ENCODE peak calls at places on chromosomes 11 and 22, in ten cellular contexts. T, R, M, E, F, K, S, L, N and C are unnamed samples. For H3K4me1, the result is how much of the 10 kb centered on the place peaks cover.

GRCh38 chr11:76680517-76681425 is 10.2 kb upstream of the LRRC32 start:
- DNase-seq in R (peak), F (no peak), K (no peak), M (peak), N (peak), L (peak), T (peak), E (peak), S (peak), C (peak)

GRCh38 chr22:44274918-44275665 is 37.7 kb downstream of the SHISAL1 start:
- DNase-seq in T (no peak), K (no peak), S (no peak), L (no peak), E (no peak), F (peak), M (no peak), R (no peak), N (no peak), C (no peak)

GRCh38 chr22:17272511-17272991 is 53.3 kb upstream of the ADA2 start:
- DNase-seq in M (no peak), E (no peak), S (no peak), F (no peak), K (no peak), N (no peak), L (no peak), R (no peak), T (no peak), C (no peak)

GRCh38 chr11:66884443-66884842 is 27.6 kb downstream of the LRFN4 start:
- DNase-seq in F (no peak), E (no peak), R (no peak), K (no peak), S (no peak), L (no peak), N (no peak), M (no peak), T (no peak), C (no peak)

GRCh38 chr11:25734592-25735211 is 597.2 kb upstream of the ANO3 start:
- DNase-seq in M (peak), T (peak), L (peak), E (no peak), F (no peak), N (no peak), K (no peak), S (no peak), R (peak), C (no peak)

GRCh38 chr22:30333707-30334087 is 7.0 kb upstream of the TBC1D10A start:
- DNase-seq in E (no peak), S (no peak), N (no peak), M (no peak), T (no peak), R (no peak), K (no peak), F (no peak), L (no peak), C (no peak)

GRCh38 chr11:57290288-57290687 is 34.5 kb downstream of the TNKS1BP1 start:
- DNase-seq in K (no peak), M (no peak), R (peak), N (no peak), L (peak), F (no peak), S (no peak), E (no peak), T (peak), C (no peak)

GRCh38 chr22:27795053-27795452 is 6.5 kb downstream of the MN1 start:
- DNase-seq in L (no peak), K (no peak), E (no peak), R (no peak), T (no peak), M (no peak), F (no peak), N (no peak), S (no peak), C (no peak)

GRCh38 chr11:125457814-125458343 is 38.2 kb downstream of the FEZ1 start:
- DNase-seq in E (no peak), N (no peak), M (no peak), S (peak), R (no peak), K (peak), L (peak), F (no peak), T (peak), C (no peak)

GRCh38 chr11:111911563-111912401 is at the start of gene CRYAB:
- DNase-seq in L (peak), F (peak), K (peak), T (peak), N (no peak), M (no peak), S (peak), R (peak), E (peak), C (no peak)

GRCh38 chr22:26927841-26928240 is 270.5 kb downstream of the MIAT start:
- DNase-seq in S (no peak), T (no peak), M (no peak), L (no peak), K (no peak), E (no peak), R (no peak), N (no peak), F (no peak), C (no peak)

GRCh38 chr11:82898242-82898641 is 2.0 kb downstream of the PRCP start:
- DNase-seq in T (no peak), F (no peak), N (no peak), R (no peak), E (no peak), L (no peak), S (no peak), K (no peak), M (no peak), C (no peak)

DNA sequence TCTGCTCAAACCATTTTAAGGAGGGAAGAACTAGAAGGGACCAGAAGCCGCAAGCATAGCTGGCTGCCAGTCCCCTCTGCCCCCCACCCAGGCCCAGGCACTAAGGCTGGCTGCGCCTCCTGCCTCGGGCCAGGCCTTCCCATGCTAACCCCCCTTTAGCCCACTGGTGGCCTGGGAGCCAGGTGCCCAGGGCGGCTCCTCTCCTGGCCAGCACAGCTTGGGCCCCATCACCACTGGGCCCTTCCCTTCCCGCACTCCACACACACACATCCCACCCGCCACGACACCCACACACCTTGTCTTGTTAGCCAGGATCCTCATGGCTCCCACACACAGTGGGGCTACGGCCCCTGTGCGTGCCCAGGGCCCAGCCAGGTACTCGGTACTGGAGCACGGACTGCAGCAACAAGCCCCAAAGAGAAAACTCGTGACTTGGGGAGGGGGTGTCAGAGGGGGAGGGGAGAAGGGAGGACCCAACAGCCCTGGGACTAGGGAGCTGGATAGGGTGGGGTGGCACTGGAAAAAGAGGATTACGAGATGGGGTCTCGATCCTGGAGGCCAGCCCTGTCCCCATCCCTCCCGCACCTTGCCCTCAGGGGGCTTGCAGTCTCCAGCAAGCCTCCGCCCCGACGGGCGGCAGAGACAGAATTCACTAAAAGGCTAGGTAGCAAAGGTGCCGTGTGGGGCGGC is 16.0 kb downstream of the BCL9L start:
- DNase-seq in L (no peak), R (no peak), M (no peak), E (no peak), K (no peak), T (no peak), N (no peak), F (no peak), S (no peak), C (peak)
- H3K4me3 ChIP-seq in L (peak), R (peak), M (no peak), E (peak), K (peak), T (peak), N (peak), F (peak), S (peak), C (no peak)

DNA sequence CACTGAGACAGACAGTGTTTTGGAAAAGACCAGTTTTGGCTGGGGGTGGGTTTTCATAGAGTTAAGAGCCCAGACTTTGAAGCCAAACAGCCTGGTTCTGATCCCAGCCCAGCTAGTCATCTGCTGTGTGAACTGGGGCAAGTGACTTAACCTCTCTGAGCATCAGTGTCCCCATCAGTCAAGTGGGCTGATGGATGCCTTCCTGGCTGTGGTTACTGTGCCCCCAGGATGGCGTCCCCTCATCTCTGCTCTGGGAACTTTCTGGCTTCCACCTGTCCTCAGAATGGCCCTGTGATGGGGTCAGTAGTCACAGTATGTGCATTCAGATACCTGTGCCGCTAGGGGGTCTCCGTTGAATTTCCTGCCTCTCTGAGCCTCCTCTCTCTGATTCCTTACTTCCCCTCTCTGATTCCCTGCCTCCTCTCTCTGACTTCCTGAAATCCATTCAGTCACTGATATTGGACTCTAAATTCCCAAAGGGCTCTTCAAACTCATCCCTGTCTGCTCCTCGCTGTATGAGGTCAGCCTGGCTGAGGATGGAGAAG is 2.4 kb downstream of the RASD2 start:
- DNase-seq in M (no peak), L (no peak), T (no peak), F (no peak), S (no peak), E (no peak), N (no peak), R (no peak), K (no peak), C (no peak)
- H3K27ac ChIP-seq in M (no peak), L (no peak), T (no peak), F (no peak), S (no peak), E (no peak), N (no peak), R (no peak), K (peak), C (no peak)

DNA sequence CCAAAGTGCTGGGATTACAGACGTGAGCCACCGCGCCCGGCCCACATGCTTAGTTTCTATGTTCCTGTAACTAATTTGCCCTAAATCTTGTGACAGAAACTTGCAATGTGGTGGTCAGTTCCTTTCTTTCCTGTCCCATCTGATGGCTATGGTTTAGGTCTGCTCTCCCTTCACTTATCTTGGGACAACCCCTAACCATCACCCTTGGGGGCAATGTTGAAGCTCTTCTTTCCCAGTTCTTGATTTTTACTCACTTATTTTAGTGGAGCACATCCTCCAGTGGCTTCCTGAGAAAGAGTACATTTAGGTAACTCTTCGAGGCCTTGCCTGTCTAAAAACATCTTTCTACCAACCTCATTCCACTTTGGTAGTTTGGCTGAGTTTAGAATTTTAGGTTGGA is 7.3 kb downstream of the SREBF2 start:
- DNase-seq in S (no peak), F (no peak), K (no peak), E (no peak), T (no peak), N (no peak), M (no peak), R (no peak), L (no peak), C (no peak)
- H3K4me1 ChIP-seq in S (under half), F (under half), K (under half), E (under half), T (under half), N (under half), M (under half), R (under half), L (under half), C (half or more)

DNA sequence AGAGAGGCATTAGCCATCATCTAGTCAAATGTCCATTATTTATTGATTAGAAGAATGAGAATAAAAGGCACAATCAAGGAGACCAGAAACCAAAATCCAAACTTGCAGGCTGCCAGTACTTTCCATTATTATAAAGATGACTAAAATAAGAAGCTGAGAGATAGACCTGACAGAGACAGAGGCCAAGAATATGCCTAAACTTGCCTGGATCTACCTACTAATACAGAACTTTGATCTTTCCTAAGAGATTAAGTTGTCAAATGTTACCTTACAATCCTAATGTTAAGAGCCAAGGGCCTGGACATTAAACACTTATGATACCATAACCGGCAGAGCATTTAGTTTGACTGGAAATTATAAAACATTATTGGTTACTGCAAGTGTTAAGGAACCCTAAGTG is 6.2 kb downstream of the LGR4 start:
- DNase-seq in F (no peak), L (no peak), M (no peak), K (no peak), T (no peak), E (no peak), R (no peak), S (no peak), N (no peak), C (no peak)
- H3K4me3 ChIP-seq in F (no peak), L (no peak), M (no peak), K (no peak), T (no peak), E (no peak), R (no peak), S (no peak), N (no peak), C (no peak)

GRCh38 chr22:32801436-32802290 is at the start of gene TIMP3:
- DNase-seq in K (peak), R (no peak), F (peak), S (peak), L (peak), N (no peak), T (peak), E (peak), M (no peak), C (no peak)
- H3K27ac ChIP-seq in K (peak), R (no peak), F (peak), S (peak), L (peak), N (no peak), T (peak), E (peak), M (no peak), C (no peak)

GRCh38 chr11:68467446-68467845 is 6.9 kb downstream of the PPP6R3 start:
- DNase-seq in M (no peak), N (no peak), R (no peak), L (no peak), K (no peak), F (no peak), T (no peak), E (no peak), S (no peak), C (no peak)

GRCh38 chr11:68470304-68470811 is 9.8 kb downstream of the PPP6R3 start:
- DNase-seq in R (no peak), L (no peak), T (no peak), M (no peak), S (no peak), E (no peak), F (no peak), N (no peak), K (no peak), C (no peak)

GRCh38 chr11:68469642-68470041 is 9.1 kb downstream of the PPP6R3 start:
- DNase-seq in T (no peak), L (no peak), M (no peak), R (no peak), F (no peak), E (no peak), N (no peak), K (no peak), S (no peak), C (no peak)

GRCh38 chr11:68469122-68469521 is 8.6 kb downstream of the PPP6R3 start:
- DNase-seq in L (peak), S (no peak), K (no peak), F (no peak), E (no peak), M (no peak), T (peak), N (no peak), R (no peak), C (no peak)

DNA sequence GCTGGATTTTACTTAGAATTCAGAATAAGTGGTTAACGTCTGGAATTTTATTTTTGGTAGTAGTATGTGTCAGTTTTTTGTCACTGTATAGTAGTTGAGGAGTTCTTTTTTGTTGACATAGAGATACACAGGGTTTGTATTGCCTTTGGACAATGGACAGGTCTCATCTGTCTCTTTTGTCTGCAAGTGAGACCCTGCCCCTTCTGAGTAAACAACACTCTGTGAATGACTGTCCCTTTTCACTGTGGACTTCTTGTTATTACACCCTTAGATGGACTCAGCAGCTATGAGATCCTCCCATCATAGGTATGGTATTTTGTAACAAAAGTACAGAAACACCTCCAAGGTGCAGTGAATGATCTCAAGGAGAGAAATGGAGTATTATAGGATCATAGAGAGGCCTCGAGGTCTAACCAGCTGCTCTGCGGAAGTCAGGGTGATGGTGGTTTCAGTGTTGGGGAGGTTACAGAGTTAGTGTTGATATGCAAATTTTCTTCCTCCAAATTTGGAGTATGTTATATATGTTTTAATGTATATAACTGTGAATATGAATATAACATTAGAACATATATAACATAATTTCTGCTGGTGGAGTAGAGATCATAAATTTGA is 7.8 kb downstream of the PPP6R3 start:
- DNase-seq in K (no peak), M (no peak), S (no peak), R (no peak), F (no peak), T (no peak), L (no peak), E (no peak), N (no peak), C (no peak)
- H3K4me1 ChIP-seq in K (half or more), M (under half), S (under half), R (under half), F (half or more), T (under half), L (under half), E (under half), N (half or more), C (half or more)

GRCh38 chr22:38751422-38752346 is 4.1 kb downstream of the SUN2 start:
- DNase-seq in T (no peak), F (peak), L (no peak), S (peak), R (no peak), N (peak), M (peak), K (no peak), E (no peak), C (peak)
- H3K4me3 ChIP-seq in T (no peak), F (peak), L (no peak), S (no peak), R (no peak), N (peak), M (peak), K (no peak), E (no peak), C (peak)

DNA sequence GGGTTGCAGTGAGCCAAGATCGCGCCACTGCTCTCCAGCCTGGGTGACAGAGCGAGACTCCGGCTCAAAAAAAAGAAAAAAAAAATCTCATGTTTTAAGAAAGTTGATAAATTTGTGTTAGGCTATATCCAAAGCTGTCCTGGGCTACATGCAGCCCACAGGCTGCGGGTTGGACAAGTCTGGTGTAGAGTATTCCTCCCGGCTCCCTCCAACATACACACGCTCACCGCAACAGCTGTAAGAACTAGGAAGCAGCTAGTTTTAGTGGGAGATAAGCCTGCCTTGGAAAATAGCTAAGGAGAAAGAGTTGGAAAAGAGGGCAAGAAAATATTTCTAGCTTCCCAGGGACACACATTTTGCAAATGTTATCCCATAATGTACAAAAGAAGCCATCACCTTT is 46.6 kb downstream of the CELF1 start:
- DNase-seq in E (no peak), N (no peak), L (peak), T (peak), K (no peak), M (no peak), S (no peak), F (no peak), R (no peak), C (no peak)
- H3K27ac ChIP-seq in E (peak), N (no peak), L (no peak), T (no peak), K (peak), M (no peak), S (peak), F (no peak), R (no peak), C (no peak)